ENCODE peak calls at places on chromosomes 13 and 19, in seven cellular contexts. Z, S, V, G, B, F and O are unnamed samples.

GRCh38 chr19:14542721-14543328 is 13.4 kb downstream of the TECR start:
- DNase-seq in Z (no peak), S (peak), B (no peak), G (no peak), F (peak), V (peak), O (no peak)

GRCh38 chr19:55537741-55538111 is 793 bp upstream of the SBK2 start:
- DNase-seq in G (peak), Z (no peak), F (no peak), S (no peak), B (no peak), V (no peak), O (no peak)

GRCh38 chr13:29923554-29924481 is 73.4 kb upstream of the UBL3 start:
- DNase-seq in S (peak), F (peak), V (peak), G (peak), Z (peak), B (peak), O (peak)

GRCh38 chr19:18226956-18227780 is 930 bp upstream of the PDE4C start:
- DNase-seq in V (no peak), F (no peak), Z (no peak), S (no peak), G (no peak), B (no peak), O (no peak)

GRCh38 chr19:40252395-40252794 is 25.9 kb upstream of the CCNP start:
- DNase-seq in F (no peak), B (no peak), Z (peak), S (no peak), V (no peak), G (no peak), O (no peak)

GRCh38 chr13:87537946-87538345 is 133.2 kb upstream of the SLITRK5 start:
- DNase-seq in B (no peak), G (no peak), V (no peak), F (no peak), Z (no peak), S (no peak), O (no peak)

GRCh38 chr13:106755542-106755941 is 187.6 kb upstream of the ARGLU1 start:
- DNase-seq in Z (no peak), V (no peak), B (no peak), G (no peak), S (no peak), F (no peak), O (no peak)

GRCh38 chr13:86758116-86758515 is 913.1 kb upstream of the SLITRK5 start:
- DNase-seq in G (no peak), B (no peak), F (no peak), S (no peak), Z (no peak), V (peak), O (no peak)

GRCh38 chr19:21915411-21915810 is 79.4 kb upstream of the ZNF43 start:
- DNase-seq in Z (no peak), F (no peak), B (no peak), G (no peak), V (no peak), S (no peak), O (no peak)

GRCh38 chr13:50081106-50081898 is 66.1 kb downstream of the KCNRG start:
- DNase-seq in V (no peak), G (no peak), S (no peak), F (no peak), B (peak), Z (no peak), O (peak)

GRCh38 chr19:1725100-1726064 is 27.9 kb upstream of the ONECUT3 start:
- DNase-seq in F (no peak), S (peak), B (peak), Z (no peak), G (no peak), V (peak), O (peak)

GRCh38 chr19:4580021-4580901 is 20.8 kb upstream of the SEMA6B start:
- DNase-seq in B (no peak), S (no peak), F (no peak), G (no peak), V (no peak), Z (no peak), O (no peak)

GRCh38 chr19:7482584-7483439 is 6.0 kb downstream of the PEX11G start:
- DNase-seq in F (no peak), Z (no peak), B (no peak), V (peak), S (peak), G (no peak), O (no peak)

GRCh38 chr19:41893899-41894298 is 10.9 kb downstream of the ARHGEF1 start:
- DNase-seq in B (no peak), F (no peak), Z (no peak), S (no peak), G (no peak), V (no peak), O (no peak)

GRCh38 chr13:59834801-59835200 is 328.9 kb downstream of the DIAPH3 start:
- DNase-seq in S (no peak), F (peak), G (peak), V (peak), Z (no peak), B (no peak), O (no peak)

GRCh38 chr19:5090780-5091575 is 122.1 kb downstream of the KDM4B start:
- DNase-seq in Z (no peak), F (peak), G (peak), B (no peak), S (no peak), V (no peak), O (no peak)

GRCh38 chr13:111142472-111142871 is 27.4 kb downstream of the ARHGEF7 start:
- DNase-seq in F (no peak), G (no peak), B (no peak), Z (no peak), S (no peak), V (no peak), O (no peak)

GRCh38 chr19:18712981-18713380 is 29.5 kb downstream of the CRTC1 start:
- DNase-seq in G (no peak), S (no peak), F (no peak), V (no peak), Z (no peak), B (no peak), O (no peak)

GRCh38 chr13:50677687-50678463 is 165.6 kb downstream of the DLEU7 start:
- DNase-seq in B (no peak), S (no peak), F (no peak), G (peak), Z (no peak), V (peak), O (no peak)

GRCh38 chr13:45678282-45678681 is 23.8 kb upstream of the CBY2 start:
- DNase-seq in B (no peak), S (no peak), G (no peak), Z (no peak), F (no peak), V (no peak), O (no peak)

GRCh38 chr13:64529874-64530485 is 2700.2 kb downstream of the PCDH9 start:
- DNase-seq in S (peak), F (no peak), V (no peak), G (no peak), Z (no peak), B (no peak), O (no peak)

GRCh38 chr19:14375582-14376291 is 5.5 kb upstream of the ADGRE5 start:
- DNase-seq in F (no peak), Z (no peak), V (no peak), G (no peak), S (no peak), B (no peak), O (no peak)

DNA sequence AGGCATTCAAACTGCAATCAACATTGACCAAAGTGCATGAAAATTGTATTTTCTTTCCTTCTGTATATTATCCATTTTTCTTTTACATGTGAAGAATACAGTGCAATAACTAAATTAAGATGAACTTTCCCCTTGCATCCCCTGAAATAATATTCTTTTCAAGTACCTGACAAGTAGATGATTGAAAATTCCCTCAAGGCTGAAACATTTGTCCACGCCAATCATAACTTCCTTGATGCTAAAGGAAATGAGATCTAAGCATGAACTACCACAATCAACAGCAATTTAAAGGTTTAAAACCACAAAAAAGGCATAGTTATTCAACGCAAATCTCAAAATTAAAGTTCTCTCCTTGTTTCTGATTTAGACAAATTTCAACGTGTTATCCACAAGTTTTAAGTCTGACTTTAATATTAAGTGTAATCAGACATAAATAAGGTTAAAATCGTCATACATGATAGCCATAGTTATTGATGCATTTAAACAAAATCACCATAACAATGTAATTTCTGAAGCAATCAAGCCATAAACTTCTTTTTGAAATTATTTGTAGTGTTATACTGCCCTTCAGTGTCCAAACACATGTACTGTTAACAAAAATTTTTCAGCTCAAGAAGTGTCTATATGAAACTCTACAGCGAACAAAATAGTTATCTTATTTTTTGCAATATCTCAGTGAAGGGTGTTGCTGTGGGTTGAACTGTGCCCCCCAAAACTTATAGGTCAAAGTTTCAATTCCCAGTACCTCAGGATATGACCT is 169.5 kb downstream of the DCLK1 start:
- DNase-seq in Z (no peak), G (no peak), S (no peak), F (no peak), B (no peak), V (no peak), O (no peak)
- TF ChIP-seq CTCF in Z (peak), G (peak), S (no peak), F (peak), B (no peak), V (peak), O (peak)

GRCh38 chr13:99605417-99606321 is 104.4 kb downstream of the TM9SF2 start:
- DNase-seq in F (no peak), B (peak), S (peak), V (no peak), Z (no peak), G (peak), O (no peak)
- TF ChIP-seq CTCF in F (peak), B (no peak), S (no peak), V (peak), Z (no peak), G (no peak), O (peak)

DNA sequence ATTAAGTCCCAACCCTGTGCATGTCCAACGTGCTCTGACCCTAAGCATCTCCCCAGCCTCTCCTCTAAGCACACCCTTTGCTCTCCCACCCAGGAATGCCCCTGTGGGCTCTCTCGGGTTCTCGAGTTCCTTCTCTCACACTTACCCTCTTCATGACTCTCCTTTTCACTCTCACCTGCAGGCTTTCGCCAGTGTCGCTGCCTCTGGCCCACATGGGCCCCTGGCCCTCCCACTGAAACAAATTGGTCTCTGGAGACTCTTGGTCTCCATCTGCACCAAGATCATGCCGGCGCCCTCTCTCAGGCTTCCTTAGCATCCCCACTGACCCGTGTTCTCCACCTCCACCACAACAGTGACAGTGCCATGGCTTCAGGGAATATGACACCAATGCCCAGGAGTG is 19.6 kb upstream of the SACS start:
- DNase-seq in S (no peak), G (no peak), Z (no peak), B (no peak), V (no peak), F (no peak), O (no peak)
- TF ChIP-seq CTCF in S (no peak), G (no peak), Z (no peak), B (no peak), V (no peak), F (no peak), O (no peak)

GRCh38 chr19:48636859-48637448 is at the start of gene DBP:
- DNase-seq in F (no peak), G (no peak), S (no peak), B (peak), V (no peak), Z (no peak), O (no peak)
- TF ChIP-seq CTCF in F (peak), G (no peak), S (no peak), B (peak), V (peak), Z (no peak), O (peak)

GRCh38 chr19:44587863-44588752 is 25.3 kb upstream of the IGSF23 start:
- DNase-seq in V (peak), F (peak), B (no peak), S (peak), G (peak), Z (no peak), O (no peak)
- TF ChIP-seq CTCF in V (peak), F (peak), B (no peak), S (no peak), G (peak), Z (no peak), O (peak)

GRCh38 chr19:43594710-43595604 is 977 bp downstream of the IRGQ start:
- DNase-seq in S (peak), G (peak), Z (no peak), F (no peak), B (peak), V (peak), O (no peak)
- TF ChIP-seq CTCF in S (peak), G (peak), Z (peak), F (peak), B (peak), V (peak), O (peak)